ENCODE peak calls at places on chromosomes 1 and 21, in ten cellular contexts. C is AG04450, J is fibroblast of lung, I is HFFc6, A is Peyer's patch, W is cardiac muscle cell, Q is adrenal gland, S is HCT116, E is foreskin fibroblast, G is endothelial cell. U is an unnamed sample.

GRCh38 chr1:228987736-228988506 is 252.6 kb downstream of the RHOU start:
- DNase-seq in C (no peak), J (no peak), I (no peak), A (no peak), W (no peak), Q (no peak), S (no peak), E (no peak), G (no peak), U (no peak)

GRCh38 chr21:42648606-42649005 is 4.8 kb upstream of the PDE9A start:
- DNase-seq in C (no peak), J (no peak), I (no peak), A (no peak), W (no peak), Q (no peak), S (no peak), E (no peak), G (no peak), U (no peak)

GRCh38 chr1:165324050-165324449 is 32.5 kb downstream of the LMX1A start:
- DNase-seq in C (no peak), J (no peak), I (no peak), A (no peak), W (no peak), Q (no peak), S (no peak), E (no peak), G (no peak), U (no peak)

GRCh38 chr1:49199564-49199963 is 422.9 kb upstream of the BEND5 start:
- DNase-seq in C (no peak), J (no peak), I (no peak), A (no peak), W (no peak), Q (no peak), S (no peak), E (no peak), G (no peak), U (no peak)

GRCh38 chr1:56304975-56305374 is 274.4 kb downstream of the PLPP3 start:
- DNase-seq in C (no peak), J (peak), I (no peak), A (no peak), W (peak), Q (no peak), S (no peak), E (no peak), G (no peak), U (no peak)

GRCh38 chr1:218392717-218393116 is 47.6 kb downstream of the TGFB2 start:
- DNase-seq in C (no peak), J (no peak), I (no peak), A (no peak), W (no peak), Q (no peak), S (no peak), E (no peak), G (no peak), U (no peak)

GRCh38 chr1:12501661-12502060 is 116.3 kb downstream of the DHRS3 start:
- DNase-seq in C (no peak), J (peak), I (peak), A (peak), W (peak), Q (peak), S (no peak), E (peak), G (no peak), U (no peak)

GRCh38 chr1:110309139-110309538 is 30.0 kb upstream of the RBM15 start:
- DNase-seq in C (no peak), J (no peak), I (peak), A (no peak), W (peak), Q (peak), S (no peak), E (peak), G (no peak), U (no peak)

GRCh38 chr1:61130338-61131000 is 48.1 kb downstream of the NFIA start:
- DNase-seq in C (no peak), J (no peak), I (no peak), A (no peak), W (no peak), Q (no peak), S (no peak), E (no peak), G (no peak), U (no peak)

GRCh38 chr1:17201201-17202021 is 3.5 kb upstream of the PADI1 start:
- DNase-seq in C (no peak), J (no peak), I (no peak), A (peak), W (no peak), Q (no peak), S (no peak), E (no peak), G (no peak), U (no peak)

GRCh38 chr1:230977781-230978490 is 725 bp downstream of the TTC13 start:
- DNase-seq in C (no peak), J (peak), I (no peak), A (peak), W (peak), Q (peak), S (peak), E (peak), G (peak), U (no peak)

GRCh38 chr1:184988506-184988905 is 14.2 kb upstream of the NIBAN1 start:
- DNase-seq in C (no peak), J (no peak), I (no peak), A (no peak), W (no peak), Q (no peak), S (no peak), E (no peak), G (no peak), U (no peak)

GRCh38 chr1:30684259-30684658 is 39.1 kb downstream of the MATN1 start:
- DNase-seq in C (no peak), J (no peak), I (no peak), A (no peak), W (no peak), Q (no peak), S (no peak), E (no peak), G (no peak), U (no peak)

GRCh38 chr1:207858271-207858670 is 52.7 kb downstream of the CD34 start:
- DNase-seq in C (no peak), J (no peak), I (no peak), A (no peak), W (peak), Q (no peak), S (no peak), E (peak), G (no peak), U (no peak)

GRCh38 chr1:119285482-119285881 is 83.1 kb upstream of the HAO2 start:
- DNase-seq in C (peak), J (peak), I (peak), A (no peak), W (peak), Q (peak), S (no peak), E (peak), G (no peak), U (peak)

GRCh38 chr1:237864338-237865244 is 26.1 kb downstream of the ZP4 start:
- DNase-seq in C (no peak), J (peak), I (peak), A (peak), W (peak), Q (peak), S (no peak), E (no peak), G (peak), U (no peak)

GRCh38 chr1:175900171-175900570 is 156.8 kb upstream of the TNR start:
- DNase-seq in C (no peak), J (no peak), I (no peak), A (no peak), W (no peak), Q (no peak), S (no peak), E (peak), G (no peak), U (no peak)

GRCh38 chr1:227068883-227069282 is 128.8 kb downstream of the COQ8A start:
- DNase-seq in C (no peak), J (no peak), I (no peak), A (no peak), W (no peak), Q (no peak), S (no peak), E (no peak), G (no peak), U (no peak)

GRCh38 chr1:35929730-35930592 is 944 bp upstream of the AGO3 start:
- DNase-seq in C (no peak), J (peak), I (peak), A (peak), W (peak), Q (peak), S (peak), E (peak), G (peak), U (no peak)

GRCh38 chr1:208654241-208654640 is 410.1 kb upstream of the PLXNA2 start:
- DNase-seq in C (no peak), J (peak), I (no peak), A (no peak), W (peak), Q (no peak), S (peak), E (peak), G (peak), U (peak)

GRCh38 chr1:225428879-225429455 is 1.1 kb upstream of the LBR start:
- DNase-seq in C (no peak), J (no peak), I (no peak), A (no peak), W (no peak), Q (no peak), S (no peak), E (no peak), G (no peak), U (no peak)

GRCh38 chr1:64246294-64246917 is 43.0 kb downstream of the UBE2U start:
- DNase-seq in C (no peak), J (peak), I (peak), A (no peak), W (peak), Q (no peak), S (no peak), E (peak), G (no peak), U (no peak)

GRCh38 chr1:92486251-92487077 is at the start of gene GFI1:
- DNase-seq in C (no peak), J (peak), I (no peak), A (peak), W (peak), Q (no peak), S (no peak), E (peak), G (peak), U (no peak)

GRCh38 chr1:107474877-107475612 is 334.2 kb downstream of the NTNG1 start:
- DNase-seq in C (no peak), J (peak), I (no peak), A (no peak), W (no peak), Q (no peak), S (no peak), E (peak), G (no peak), U (no peak)

GRCh38 chr21:31184462-31184861 is 146.2 kb upstream of the KRTAP19-8 start:
- DNase-seq in C (no peak), J (no peak), I (no peak), A (peak), W (no peak), Q (no peak), S (no peak), E (no peak), G (no peak), U (no peak)

GRCh38 chr1:10838541-10838940 is 42.1 kb upstream of the CASZ1 start:
- DNase-seq in C (no peak), J (no peak), I (no peak), A (no peak), W (no peak), Q (no peak), S (no peak), E (no peak), G (no peak), U (no peak)

GRCh38 chr21:37208056-37208705 is 59.0 kb downstream of the VPS26C start:
- DNase-seq in C (no peak), J (no peak), I (no peak), A (peak), W (no peak), Q (peak), S (no peak), E (peak), G (no peak), U (no peak)

GRCh38 chr21:26513212-26513611 is 59.9 kb downstream of the CYYR1 start:
- DNase-seq in C (no peak), J (peak), I (no peak), A (no peak), W (peak), Q (peak), S (no peak), E (peak), G (no peak), U (peak)

GRCh38 chr1:33985656-33986055 is 121.8 kb downstream of the HMGB4 start:
- DNase-seq in C (no peak), J (no peak), I (peak), A (no peak), W (no peak), Q (no peak), S (no peak), E (peak), G (no peak), U (no peak)

GRCh38 chr1:119987112-119987511 is 82.3 kb downstream of the NOTCH2 start:
- DNase-seq in C (peak), J (peak), I (peak), A (no peak), W (peak), Q (peak), S (no peak), E (peak), G (no peak), U (peak)

GRCh38 chr1:198700016-198700392 is 61.2 kb downstream of the PTPRC start:
- DNase-seq in C (no peak), J (no peak), I (no peak), A (no peak), W (no peak), Q (no peak), S (no peak), E (no peak), G (no peak), U (no peak)

GRCh38 chr1:157833155-157833554 is 8.5 kb downstream of the CD5L start:
- DNase-seq in C (no peak), J (no peak), I (no peak), A (no peak), W (no peak), Q (no peak), S (no peak), E (no peak), G (no peak), U (no peak)

GRCh38 chr1:10208537-10208936 is 1.8 kb upstream of the KIF1B start:
- DNase-seq in C (no peak), J (no peak), I (no peak), A (no peak), W (no peak), Q (peak), S (no peak), E (no peak), G (no peak), U (no peak)

GRCh38 chr1:224747578-224747977 is 131.5 kb downstream of the CNIH3 start:
- DNase-seq in C (no peak), J (peak), I (peak), A (no peak), W (peak), Q (no peak), S (no peak), E (peak), G (no peak), U (no peak)

GRCh38 chr1:83882906-83883305 is 116.0 kb downstream of the TTLL7 start:
- DNase-seq in C (no peak), J (peak), I (peak), A (no peak), W (peak), Q (no peak), S (peak), E (peak), G (no peak), U (no peak)

GRCh38 chr1:94873520-94874351 is 53.2 kb downstream of the CNN3 start:
- DNase-seq in C (no peak), J (peak), I (no peak), A (no peak), W (no peak), Q (no peak), S (no peak), E (peak), G (no peak), U (no peak)

GRCh38 chr1:17540255-17541001 is 930 bp downstream of the ARHGEF10L start:
- DNase-seq in C (no peak), J (peak), I (no peak), A (no peak), W (peak), Q (peak), S (no peak), E (peak), G (peak), U (no peak)

GRCh38 chr1:63621698-63622097 is 28.5 kb downstream of the PGM1 start:
- DNase-seq in C (no peak), J (peak), I (no peak), A (no peak), W (peak), Q (peak), S (no peak), E (peak), G (no peak), U (no peak)

DNA sequence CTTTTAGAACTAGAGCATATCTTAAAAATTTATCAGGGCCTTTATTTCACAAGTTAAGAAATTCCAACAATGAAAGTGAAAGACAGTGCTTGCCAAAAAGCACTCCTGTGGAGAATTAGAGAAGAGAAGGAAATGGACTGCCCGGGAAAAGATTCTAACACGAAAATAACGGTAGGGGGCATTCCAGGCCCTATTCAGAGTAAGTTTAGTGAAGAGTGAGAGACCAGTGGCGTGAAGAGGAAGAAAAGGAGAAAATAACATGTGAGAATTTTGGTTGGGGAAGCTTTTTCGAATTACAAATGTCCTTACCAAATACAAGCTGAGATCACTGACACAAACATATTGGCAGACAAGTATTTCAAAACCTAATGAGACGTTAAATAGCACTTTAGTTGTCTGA is 38.4 kb upstream of the RBM34 start:
- DNase-seq in C (no peak), J (peak), I (peak), A (no peak), W (peak), Q (no peak), S (no peak), E (peak), G (peak), U (peak)
- TF ChIP-seq CTCF in C (peak), J (peak), I (peak), A (no peak), W (peak), Q (peak), S (no peak), E (peak), G (no peak), U (peak)

GRCh38 chr1:156070523-156070922 is 9.6 kb downstream of the RAB25 start:
- DNase-seq in C (no peak), J (no peak), I (no peak), A (no peak), W (no peak), Q (no peak), S (no peak), E (no peak), G (no peak), U (no peak)

GRCh38 chr1:156072251-156072650 is 10.0 kb downstream of the MEX3A start:
- DNase-seq in C (no peak), J (no peak), I (no peak), A (no peak), W (no peak), Q (no peak), S (no peak), E (no peak), G (no peak), U (no peak)

GRCh38 chr1:156073110-156073693 is 9.1 kb downstream of the MEX3A start:
- DNase-seq in C (no peak), J (no peak), I (no peak), A (no peak), W (no peak), Q (no peak), S (no peak), E (no peak), G (no peak), U (no peak)

GRCh38 chr1:156067262-156067661 is 6.3 kb downstream of the RAB25 start:
- DNase-seq in C (no peak), J (no peak), I (no peak), A (no peak), W (no peak), Q (no peak), S (no peak), E (peak), G (no peak), U (no peak)

GRCh38 chr1:156069490-156070455 is 8.8 kb downstream of the RAB25 start:
- DNase-seq in C (no peak), J (no peak), I (no peak), A (no peak), W (no peak), Q (no peak), S (no peak), E (no peak), G (no peak), U (no peak)
- TF ChIP-seq CTCF in C (no peak), J (no peak), I (no peak), A (no peak), W (no peak), Q (no peak), S (no peak), E (no peak), G (no peak), U (no peak)

DNA sequence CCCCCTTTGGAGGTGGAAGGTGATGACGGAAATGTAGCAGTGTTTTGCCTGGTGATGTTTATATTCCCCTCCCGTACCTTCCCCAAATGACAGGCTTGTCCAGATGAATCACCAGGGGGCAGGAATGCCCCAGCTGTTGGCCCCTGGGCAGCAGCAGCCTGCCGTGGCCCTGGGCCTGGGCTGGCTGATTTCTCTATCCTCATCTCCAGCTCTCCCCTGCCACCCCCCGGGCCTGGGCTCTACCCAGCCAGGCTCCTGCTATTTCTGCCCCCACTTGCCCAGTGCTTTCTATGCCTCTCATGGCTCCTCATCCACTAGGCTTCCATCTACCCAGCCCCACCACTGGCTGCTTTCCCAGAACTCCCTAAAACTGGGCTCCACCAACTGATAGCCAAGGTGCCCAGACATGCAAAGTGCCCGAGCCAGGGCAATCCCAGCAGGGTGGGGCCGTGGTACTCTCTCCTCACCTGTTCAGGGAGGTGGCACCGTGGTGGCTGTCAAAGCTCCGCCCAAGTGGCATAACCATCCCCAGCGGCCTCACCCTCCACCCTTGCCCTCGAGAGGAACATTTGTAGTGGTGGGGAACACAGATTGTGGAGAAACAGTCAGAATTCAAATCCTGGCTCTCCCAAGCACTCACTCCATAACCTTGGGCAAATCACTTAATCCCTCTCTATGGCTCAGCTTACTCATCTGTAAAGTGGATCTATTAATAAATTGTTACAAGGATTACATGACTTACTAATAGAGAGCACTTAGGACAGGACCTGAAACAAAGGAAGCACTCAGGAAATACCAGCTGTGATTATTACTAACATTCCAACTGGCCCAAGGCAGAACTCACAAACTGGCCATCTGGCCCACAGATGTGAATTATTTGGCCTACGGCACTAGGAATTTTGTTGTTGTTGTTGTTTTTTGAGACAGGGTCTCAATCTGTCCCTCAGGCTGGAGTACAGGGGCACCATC is 12.8 kb upstream of the ECE1 start:
- DNase-seq in C (peak), J (peak), I (peak), A (peak), W (peak), Q (peak), S (no peak), E (peak), G (no peak), U (peak)
- TF ChIP-seq CTCF in C (peak), J (no peak), I (peak), A (no peak), W (peak), Q (no peak), S (peak), E (no peak), G (no peak), U (peak)

GRCh38 chr1:204928671-204929486 is 58.2 kb downstream of the NFASC start:
- DNase-seq in C (no peak), J (no peak), I (no peak), A (no peak), W (no peak), Q (no peak), S (no peak), E (no peak), G (no peak), U (no peak)

GRCh38 chr1:204929487-204930185 is 59.0 kb downstream of the NFASC start:
- DNase-seq in C (no peak), J (no peak), I (no peak), A (no peak), W (no peak), Q (no peak), S (no peak), E (no peak), G (no peak), U (no peak)

GRCh38 chr1:204925701-204926100 is 55.0 kb downstream of the NFASC start:
- DNase-seq in C (no peak), J (no peak), I (no peak), A (no peak), W (no peak), Q (no peak), S (no peak), E (no peak), G (no peak), U (no peak)

GRCh38 chr1:204931313-204931712 is 60.7 kb downstream of the NFASC start:
- DNase-seq in C (no peak), J (no peak), I (no peak), A (no peak), W (peak), Q (no peak), S (no peak), E (no peak), G (no peak), U (no peak)

GRCh38 chr1:204927673-204928641 is 57.3 kb downstream of the NFASC start:
- DNase-seq in C (no peak), J (no peak), I (no peak), A (no peak), W (no peak), Q (no peak), S (no peak), E (no peak), G (no peak), U (no peak)
- TF ChIP-seq CTCF in C (no peak), J (no peak), I (no peak), A (no peak), W (no peak), Q (no peak), S (no peak), E (no peak), G (no peak), U (no peak)

GRCh38 chr1:233394860-233395717 is 67.6 kb downstream of the MAP3K21 start:
- DNase-seq in C (peak), J (peak), I (peak), A (no peak), W (peak), Q (peak), S (peak), E (peak), G (peak), U (peak)
- TF ChIP-seq CTCF in C (peak), J (peak), I (peak), A (peak), W (peak), Q (peak), S (peak), E (peak), G (peak), U (peak)

U was measured in AG09309.